ENCODE peak calls at places on chromosome X, in eight cellular contexts. Q, W, G, L, X, I, S and T are unnamed samples.

GRCh38 chrX:118211891-118212816 is 95.5 kb upstream of the KLHL13 start:
- DNase-seq in Q (no peak), W (no peak), G (no peak), L (no peak), X (no peak), I (no peak), S (no peak), T (no peak)

GRCh38 chrX:153520286-153520917 is 3.0 kb downstream of the ATP2B3 start:
- DNase-seq in Q (no peak), W (no peak), G (no peak), L (peak), X (no peak), I (no peak), S (no peak), T (no peak)

GRCh38 chrX:14032383-14032782 is 2.7 kb upstream of the GEMIN8 start:
- DNase-seq in Q (peak), W (peak), G (no peak), L (peak), X (peak), I (no peak), S (peak), T (no peak)

GRCh38 chrX:32483534-32484136 is 727.7 kb downstream of the DMD start:
- DNase-seq in Q (no peak), W (no peak), G (no peak), L (no peak), X (no peak), I (no peak), S (no peak), T (no peak)

GRCh38 chrX:119272882-119273806 is 37.1 kb downstream of the PGRMC1 start:
- DNase-seq in Q (peak), W (no peak), G (no peak), L (no peak), X (no peak), I (no peak), S (no peak), T (no peak)

GRCh38 chrX:41981481-41982013 is 58.2 kb upstream of the CASK start:
- DNase-seq in Q (no peak), W (no peak), G (no peak), L (no peak), X (no peak), I (no peak), S (peak), T (no peak)

GRCh38 chrX:9940397-9940796 is 26.8 kb upstream of the CLDN34 start:
- DNase-seq in Q (no peak), W (no peak), G (no peak), L (peak), X (no peak), I (no peak), S (peak), T (no peak)

GRCh38 chrX:121876316-121876715 is 828.9 kb downstream of the GLUD2 start:
- DNase-seq in Q (no peak), W (no peak), G (no peak), L (peak), X (no peak), I (no peak), S (peak), T (no peak)

GRCh38 chrX:130916636-130917422 is 13.8 kb upstream of the ENOX2 start:
- DNase-seq in Q (peak), W (peak), G (no peak), L (peak), X (peak), I (peak), S (peak), T (peak)

GRCh38 chrX:46572295-46572936 is 1.1 kb upstream of the CHST7 start:
- DNase-seq in Q (peak), W (no peak), G (no peak), L (no peak), X (no peak), I (no peak), S (no peak), T (no peak)

GRCh38 chrX:115183980-115184379 is 5.2 kb upstream of the RBMXL3 start:
- DNase-seq in Q (no peak), W (no peak), G (no peak), L (no peak), X (no peak), I (no peak), S (no peak), T (no peak)

GRCh38 chrX:140710710-140711109 is 1.2 kb downstream of the LINC00632 start:
- DNase-seq in Q (no peak), W (no peak), G (no peak), L (no peak), X (no peak), I (no peak), S (no peak), T (no peak)

GRCh38 chrX:135977611-135978010 is 3.8 kb upstream of the MMGT1 start:
- DNase-seq in Q (no peak), W (no peak), G (no peak), L (no peak), X (no peak), I (no peak), S (no peak), T (no peak)

GRCh38 chrX:38754102-38754790 is 47.0 kb upstream of the MID1IP1 start:
- DNase-seq in Q (peak), W (peak), G (no peak), L (peak), X (peak), I (no peak), S (peak), T (peak)